ENCODE peak calls at places on chromosomes 5 and 9, in eight cellular contexts. N, J, I, W, T, C, G and Y are unnamed samples.

GRCh38 chr5:141241496-141241895 is 3.7 kb upstream of the PCDHB15 start:
- DNase-seq in N (no peak), J (no peak), I (no peak), W (no peak), T (no peak), C (no peak), G (no peak), Y (no peak)

GRCh38 chr5:108711898-108712297 is 35.8 kb upstream of the FER start:
- DNase-seq in N (no peak), J (no peak), I (no peak), W (no peak), T (no peak), C (no peak), G (no peak), Y (no peak)

GRCh38 chr9:20611751-20612287 is 10.5 kb downstream of the MLLT3 start:
- DNase-seq in N (no peak), J (no peak), I (no peak), W (no peak), T (no peak), C (no peak), G (peak), Y (no peak)

GRCh38 chr9:89812556-89813181 is 207.9 kb downstream of the GADD45G start:
- DNase-seq in N (no peak), J (no peak), I (no peak), W (no peak), T (no peak), C (no peak), G (no peak), Y (no peak)

GRCh38 chr5:104189909-104190308 is 627.3 kb upstream of the NUDT12 start:
- DNase-seq in N (no peak), J (no peak), I (no peak), W (no peak), T (no peak), C (no peak), G (peak), Y (no peak)

GRCh38 chr5:107567901-107568671 is 102.7 kb downstream of the EFNA5 start:
- DNase-seq in N (no peak), J (no peak), I (no peak), W (no peak), T (no peak), C (no peak), G (no peak), Y (no peak)

GRCh38 chr5:173746050-173746449 is 129.6 kb upstream of the BOD1 start:
- DNase-seq in N (no peak), J (no peak), I (no peak), W (no peak), T (no peak), C (no peak), G (peak), Y (no peak)

GRCh38 chr9:71858812-71859211 is 52.2 kb downstream of the ABHD17B start:
- DNase-seq in N (peak), J (no peak), I (no peak), W (peak), T (no peak), C (no peak), G (peak), Y (no peak)

GRCh38 chr5:32843532-32843895 is 132.4 kb downstream of the NPR3 start:
- DNase-seq in N (no peak), J (no peak), I (no peak), W (no peak), T (no peak), C (no peak), G (peak), Y (no peak)

GRCh38 chr9:89887286-89887685 is 282.5 kb downstream of the GADD45G start:
- DNase-seq in N (no peak), J (no peak), I (no peak), W (no peak), T (no peak), C (peak), G (no peak), Y (no peak)

GRCh38 chr5:124277767-124278536 is 468.5 kb downstream of the ZNF608 start:
- DNase-seq in N (no peak), J (no peak), I (no peak), W (no peak), T (no peak), C (no peak), G (no peak), Y (no peak)

GRCh38 chr5:145619806-145620205 is 215.3 kb downstream of the PRELID2 start:
- DNase-seq in N (no peak), J (no peak), I (no peak), W (no peak), T (no peak), C (no peak), G (no peak), Y (no peak)

GRCh38 chr9:76216161-76216649 is 178.0 kb downstream of the RFK start:
- DNase-seq in N (no peak), J (no peak), I (no peak), W (no peak), T (no peak), C (no peak), G (peak), Y (no peak)

GRCh38 chr9:83108208-83108607 is 45.3 kb upstream of the RASEF start:
- DNase-seq in N (no peak), J (no peak), I (no peak), W (no peak), T (no peak), C (no peak), G (no peak), Y (no peak)

GRCh38 chr5:78522476-78523105 is 126.0 kb downstream of the LHFPL2 start:
- DNase-seq in N (no peak), J (no peak), I (no peak), W (no peak), T (no peak), C (no peak), G (no peak), Y (no peak)

GRCh38 chr5:141910271-141910673 is 13.4 kb upstream of the DELE1 start:
- DNase-seq in N (no peak), J (no peak), I (no peak), W (no peak), T (no peak), C (no peak), G (peak), Y (no peak)

GRCh38 chr5:89350684-89351083 is 467.7 kb upstream of the MEF2C start:
- DNase-seq in N (no peak), J (no peak), I (no peak), W (no peak), T (no peak), C (no peak), G (no peak), Y (no peak)

GRCh38 chr5:160747963-160748362 is 104.0 kb downstream of the ATP10B start:
- DNase-seq in N (no peak), J (no peak), I (peak), W (no peak), T (no peak), C (no peak), G (no peak), Y (no peak)

GRCh38 chr5:1010181-1010510 is 1.5 kb downstream of the NKD2 start:
- DNase-seq in N (no peak), J (no peak), I (no peak), W (no peak), T (peak), C (peak), G (no peak), Y (no peak)

GRCh38 chr5:73039082-73039481 is 81.3 kb upstream of the TMEM171 start:
- DNase-seq in N (no peak), J (no peak), I (no peak), W (no peak), T (no peak), C (no peak), G (peak), Y (no peak)

GRCh38 chr5:23157169-23157568 is 304.0 kb upstream of the CDH12 start:
- DNase-seq in N (no peak), J (no peak), I (no peak), W (no peak), T (no peak), C (no peak), G (no peak), Y (no peak)

GRCh38 chr9:121261107-121261460 is 6.9 kb upstream of the GSN start:
- DNase-seq in N (peak), J (no peak), I (peak), W (no peak), T (peak), C (no peak), G (peak), Y (no peak)

GRCh38 chr5:167205881-167206280 is 1085.6 kb upstream of the WWC1 start:
- DNase-seq in N (no peak), J (no peak), I (no peak), W (no peak), T (no peak), C (no peak), G (peak), Y (no peak)

GRCh38 chr5:40381676-40382363 is 297.9 kb upstream of the PTGER4 start:
- DNase-seq in N (no peak), J (no peak), I (no peak), W (no peak), T (no peak), C (no peak), G (peak), Y (no peak)

GRCh38 chr9:97668485-97668884 is 28.7 kb downstream of the XPA start:
- DNase-seq in N (no peak), J (no peak), I (no peak), W (no peak), T (no peak), C (no peak), G (no peak), Y (no peak)

GRCh38 chr5:124634228-124634819 is 112.1 kb downstream of the ZNF608 start:
- DNase-seq in N (no peak), J (no peak), I (no peak), W (no peak), T (no peak), C (no peak), G (peak), Y (no peak)

GRCh38 chr5:132295505-132296411 is 1.6 kb downstream of the SLC22A4 start:
- DNase-seq in N (no peak), J (no peak), I (no peak), W (no peak), T (no peak), C (no peak), G (peak), Y (no peak)

GRCh38 chr9:131635912-131636311 is 90.6 kb downstream of the PRRT1B start:
- DNase-seq in N (no peak), J (no peak), I (no peak), W (no peak), T (no peak), C (no peak), G (no peak), Y (no peak)

GRCh38 chr9:118094387-118094786 is 390.2 kb downstream of the TLR4 start:
- DNase-seq in N (no peak), J (no peak), I (no peak), W (no peak), T (no peak), C (no peak), G (no peak), Y (no peak)

GRCh38 chr5:93088997-93089396 is 492.0 kb downstream of the NR2F1-AS1 start:
- DNase-seq in N (no peak), J (no peak), I (no peak), W (no peak), T (no peak), C (no peak), G (peak), Y (no peak)